ENCODE peak calls at places on chromosomes 5 and 9, in four cellular contexts. V is AG10803, W is astrocyte of the spinal cord, N is astrocyte of the cerebellum. C is an unnamed sample.

GRCh38 chr9:127865645-127866464 is 11.4 kb upstream of the ENG start:
- DNase-seq in V (no peak), W (no peak), N (no peak), C (no peak)

GRCh38 chr5:65481171-65481575 is 547 bp downstream of the ADAMTS6 start:
- DNase-seq in V (no peak), W (no peak), N (no peak), C (peak)

GRCh38 chr9:70668751-70669150 is 254.3 kb upstream of the KLF9 start:
- DNase-seq in V (peak), W (no peak), N (peak), C (no peak)

GRCh38 chr9:35526087-35526801 is 36.3 kb downstream of the RUSC2 start:
- DNase-seq in V (peak), W (peak), N (no peak), C (no peak)

GRCh38 chr5:102654559-102655354 is 100.3 kb upstream of the PAM start:
- DNase-seq in V (peak), W (no peak), N (no peak), C (no peak)

GRCh38 chr9:18820566-18821095 is 212.4 kb downstream of the SAXO1 start:
- DNase-seq in V (no peak), W (no peak), N (no peak), C (no peak)

GRCh38 chr9:122053056-122053455 is 40.1 kb downstream of the TTLL11 start:
- DNase-seq in V (peak), W (no peak), N (no peak), C (no peak)

GRCh38 chr5:138654281-138654867 is 79.2 kb upstream of the HSPA9 start:
- DNase-seq in V (peak), W (peak), N (peak), C (peak)

GRCh38 chr5:167982-168660 is 23.2 kb upstream of the LRRC14B start:
- DNase-seq in V (peak), W (peak), N (peak), C (peak)

GRCh38 chr5:18745988-18746615 is 1111.8 kb downstream of the TAF11L14 start:
- DNase-seq in V (no peak), W (peak), N (no peak), C (peak)

GRCh38 chr5:18745591-18745987 is 1111.3 kb downstream of the TAF11L14 start:
- DNase-seq in V (no peak), W (no peak), N (no peak), C (peak)

GRCh38 chr5:18742830-18743229 is 1108.6 kb downstream of the TAF11L14 start:
- DNase-seq in V (no peak), W (no peak), N (no peak), C (no peak)

GRCh38 chr5:18744441-18744840 is 1110.2 kb downstream of the TAF11L14 start:
- DNase-seq in V (no peak), W (no peak), N (no peak), C (no peak)

GRCh38 chr5:18744990-18745590 is 1110.8 kb downstream of the TAF11L14 start:
- DNase-seq in V (no peak), W (no peak), N (no peak), C (no peak)
- H3K4me3 ChIP-seq in V (no peak), W (no peak), N (no peak), C (peak)

GRCh38 chr9:14542071-14542470 is 151.2 kb downstream of the ZDHHC21 start:
- DNase-seq in V (no peak), W (no peak), N (no peak), C (no peak)

GRCh38 chr9:14546693-14547092 is 146.5 kb downstream of the ZDHHC21 start:
- DNase-seq in V (no peak), W (no peak), N (no peak), C (no peak)

DNA sequence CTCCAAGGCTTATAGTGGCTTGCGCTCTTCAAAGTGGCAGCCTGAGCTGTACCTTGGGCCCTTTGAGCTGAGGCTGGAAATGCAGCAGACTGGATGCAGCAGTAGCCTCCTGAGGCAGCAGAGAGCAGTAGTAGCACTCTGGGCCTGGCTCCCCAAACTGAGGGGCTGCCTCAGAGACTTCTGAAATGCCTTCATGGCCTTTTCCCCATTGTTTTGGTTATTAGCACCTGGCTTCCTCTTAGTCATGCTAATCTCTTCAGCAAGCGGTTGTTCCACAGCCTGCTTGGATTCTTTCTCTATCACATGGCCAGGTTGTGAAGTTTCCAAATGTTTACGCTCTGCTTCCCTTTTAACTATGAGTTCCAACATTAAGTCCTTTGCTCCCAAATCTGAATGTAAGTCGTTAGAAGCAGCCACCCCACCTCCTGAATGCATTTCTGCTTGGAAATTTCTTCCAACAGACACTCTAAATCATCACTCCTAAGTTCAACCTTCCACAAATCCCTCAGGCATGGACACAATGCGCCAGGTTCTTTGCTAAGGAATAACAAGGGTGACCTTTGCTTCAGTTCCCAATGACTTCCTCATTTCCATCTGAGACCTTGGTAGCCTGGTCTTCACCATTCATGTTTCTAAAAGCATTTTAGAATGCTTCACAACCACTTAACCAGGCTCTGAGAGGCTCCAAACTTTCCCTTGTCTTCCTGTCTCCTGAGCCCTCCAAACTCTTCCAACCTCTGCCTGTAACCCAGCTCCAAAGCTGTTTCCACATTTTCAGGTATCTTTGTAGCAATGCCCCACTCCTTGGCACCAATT is 145.8 kb downstream of the ZDHHC21 start:
- DNase-seq in V (no peak), W (no peak), N (no peak), C (no peak)
- H3K4me3 ChIP-seq in V (no peak), W (no peak), N (no peak), C (no peak)

DNA sequence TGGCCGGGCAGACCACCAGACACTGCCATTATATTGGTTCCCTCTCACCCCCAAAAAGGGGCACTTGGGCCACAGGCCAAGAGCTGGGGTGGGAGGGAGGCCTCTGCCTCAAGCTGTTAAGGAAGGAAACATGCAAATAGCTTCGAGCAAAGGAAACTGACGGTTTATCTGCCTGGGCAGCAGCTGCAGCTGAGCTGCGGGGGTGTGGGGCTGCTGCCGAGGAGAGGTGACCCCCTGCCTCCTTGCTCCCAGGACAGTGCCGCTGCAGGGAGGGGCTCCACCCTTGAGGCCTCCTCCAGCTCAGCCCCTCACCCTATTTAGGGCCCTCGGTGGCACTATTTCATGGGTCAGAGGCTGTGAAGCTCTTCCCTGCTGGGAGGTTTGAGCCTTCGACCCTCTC is 789 bp downstream of the DOK3 start:
- DNase-seq in V (no peak), W (no peak), N (no peak), C (no peak)
- H3K4me3 ChIP-seq in V (no peak), W (no peak), N (no peak), C (no peak)

GRCh38 chr5:150780816-150781221 is 2.3 kb downstream of the SMIM3 start:
- DNase-seq in V (peak), W (peak), N (no peak), C (no peak)
- H3K4me3 ChIP-seq in V (peak), W (peak), N (peak), C (no peak)

GRCh38 chr9:21316860-21317259 is 11.7 kb upstream of the IFNA5 start:
- DNase-seq in V (no peak), W (no peak), N (no peak), C (no peak)
- H3K4me3 ChIP-seq in V (no peak), W (no peak), N (no peak), C (no peak)

GRCh38 chr5:104345513-104345823 is 782.9 kb upstream of the NUDT12 start:
- DNase-seq in V (no peak), W (no peak), N (no peak), C (no peak)

GRCh38 chr5:104347119-104347708 is 784.6 kb upstream of the NUDT12 start:
- DNase-seq in V (peak), W (peak), N (peak), C (no peak)

DNA sequence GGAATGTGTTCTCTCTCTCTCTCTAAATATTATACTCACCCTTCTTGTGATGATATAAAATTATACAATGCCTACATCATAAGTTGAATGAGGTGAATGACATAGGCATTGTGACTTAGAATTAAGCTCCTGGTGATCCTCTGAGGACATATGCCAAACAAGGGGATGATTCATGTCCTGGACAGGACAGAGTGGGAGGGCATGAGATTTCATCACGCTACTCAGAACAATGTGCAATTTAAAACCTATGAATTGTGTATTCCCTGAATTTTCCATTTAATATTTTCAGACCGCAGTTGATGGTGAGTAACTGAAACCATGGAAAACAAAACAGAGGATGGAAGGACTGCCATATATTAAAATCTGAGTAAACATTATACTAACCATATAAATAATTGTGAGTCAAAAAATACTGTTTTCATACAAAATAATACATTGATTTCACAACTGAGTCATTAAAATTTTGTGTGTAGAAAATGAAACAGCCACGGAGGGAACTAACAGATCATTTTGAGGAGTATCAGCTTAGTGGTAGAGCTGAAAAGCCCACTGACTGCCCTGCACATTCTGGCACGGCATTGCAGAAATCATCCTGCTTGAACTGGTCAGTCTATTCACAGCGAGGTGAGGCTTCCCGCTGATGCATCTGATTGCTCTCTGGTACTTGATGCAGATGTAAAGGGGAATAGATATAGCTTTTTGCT is 782.4 kb upstream of the NUDT12 start:
- DNase-seq in V (peak), W (peak), N (peak), C (no peak)
- H3K4me3 ChIP-seq in V (no peak), W (peak), N (peak), C (no peak)

GRCh38 chr5:55860268-55860667 is 9.1 kb downstream of the IL31RA start:
- DNase-seq in V (no peak), W (no peak), N (no peak), C (no peak)
- H3K4me3 ChIP-seq in V (no peak), W (no peak), N (no peak), C (no peak)

GRCh38 chr5:80962630-80963520 is 2.7 kb downstream of the RASGRF2 start:
- DNase-seq in V (no peak), W (no peak), N (no peak), C (peak)
- H3K4me3 ChIP-seq in V (no peak), W (no peak), N (peak), C (no peak)

DNA sequence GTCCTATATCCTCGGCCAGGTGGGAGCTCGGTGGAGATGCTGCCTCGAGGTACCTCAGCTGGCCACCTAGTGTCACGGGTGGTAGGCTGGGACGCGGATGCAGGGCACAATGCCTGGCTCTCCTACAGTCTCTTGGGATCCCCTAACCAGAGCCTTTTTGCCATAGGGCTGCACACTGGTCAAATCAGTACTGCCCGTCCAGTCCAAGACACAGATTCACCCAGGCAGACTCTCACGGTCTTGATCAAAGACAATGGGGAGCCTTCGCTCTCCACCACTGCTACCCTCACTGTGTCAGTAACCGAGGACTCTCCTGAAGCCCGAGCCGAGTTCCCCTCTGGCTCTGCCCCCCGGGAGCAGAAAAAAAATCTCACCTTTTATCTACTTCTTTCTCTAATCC is 2.0 kb downstream of the PCDHGC3 start:
- DNase-seq in V (no peak), W (no peak), N (no peak), C (no peak)
- H3K4me3 ChIP-seq in V (peak), W (peak), N (peak), C (no peak)